ENCODE peak calls at places on chromosomes 4 and X, in five cellular contexts. N is tibial artery, K is pancreas, E is PC-3, C is neural progenitor cell. Z is an unnamed sample. For H3K27me3, the result is how much of the 10 kb centered on the place peaks cover.

GRCh38 chr4:183444953-183445543 is 612 bp downstream of the CDKN2AIP start:
- DNase-seq in N (peak), K (peak), E (peak), C (no peak), Z (peak)

GRCh38 chrX:12966151-12966550 is 8.8 kb upstream of the TMSB4X start:
- DNase-seq in N (no peak), K (no peak), E (no peak), C (no peak), Z (no peak)

GRCh38 chrX:13261348-13261747 is 58.5 kb downstream of the ATXN3L start:
- DNase-seq in N (no peak), K (no peak), E (no peak), C (no peak), Z (no peak)

GRCh38 chrX:17414057-17414658 is 39.2 kb downstream of the NHS start:
- DNase-seq in N (peak), K (no peak), E (no peak), C (no peak), Z (no peak)

GRCh38 chr4:3874525-3875110 is 108.4 kb downstream of the ADRA2C start:
- DNase-seq in N (no peak), K (no peak), E (no peak), C (no peak), Z (peak)

GRCh38 chrX:10103023-10103422 is 53.8 kb upstream of the CLCN4 start:
- DNase-seq in N (no peak), K (peak), E (no peak), C (no peak), Z (no peak)

GRCh38 chrX:52082578-52082977 is 13.6 kb upstream of the MAGED4B start:
- DNase-seq in N (no peak), K (no peak), E (peak), C (no peak), Z (no peak)

GRCh38 chrX:24025741-24026402 is 1.1 kb downstream of the KLHL15 start:
- DNase-seq in N (peak), K (peak), E (peak), C (no peak), Z (no peak)

GRCh38 chrX:74118503-74118902 is 185.5 kb upstream of the ZCCHC13 start:
- DNase-seq in N (no peak), K (no peak), E (peak), C (no peak), Z (no peak)

GRCh38 chr4:7581477-7581876 is 146.7 kb upstream of the PSAPL1 start:
- DNase-seq in N (no peak), K (no peak), E (no peak), C (peak), Z (no peak)

GRCh38 chr4:46979283-46979682 is 14.1 kb downstream of the GABRA4 start:
- DNase-seq in N (no peak), K (no peak), E (no peak), C (no peak), Z (no peak)

GRCh38 chr4:4995866-4996265 is 23.4 kb downstream of the CYTL1 start:
- DNase-seq in N (no peak), K (no peak), E (no peak), C (no peak), Z (peak)

GRCh38 chr4:95674451-95675095 is 125.8 kb upstream of the UNC5C start:
- DNase-seq in N (no peak), K (no peak), E (no peak), C (no peak), Z (no peak)

GRCh38 chr4:6272863-6273660 is 3.4 kb downstream of the WFS1 start:
- DNase-seq in N (no peak), K (no peak), E (peak), C (no peak), Z (no peak)

GRCh38 chrX:63434665-63435064 is 83.5 kb upstream of the SPIN4 start:
- DNase-seq in N (no peak), K (no peak), E (peak), C (no peak), Z (no peak)

GRCh38 chr4:23945521-23946017 is 55.7 kb upstream of the PPARGC1A start:
- DNase-seq in N (peak), K (no peak), E (peak), C (no peak), Z (no peak)

GRCh38 chr4:139665690-139666529 is at the start of gene MGST2:
- DNase-seq in N (peak), K (peak), E (peak), C (peak), Z (peak)

GRCh38 chrX:155718964-155719586 is 106.3 kb upstream of the TMLHE start:
- DNase-seq in N (no peak), K (no peak), E (no peak), C (no peak), Z (no peak)

GRCh38 chrX:35890699-35891098 is 28.8 kb upstream of the CFAP47 start:
- DNase-seq in N (peak), K (peak), E (peak), C (peak), Z (peak)

GRCh38 chr4:116016201-116016600 is 902.8 kb upstream of the NDST4 start:
- DNase-seq in N (no peak), K (peak), E (peak), C (no peak), Z (no peak)

GRCh38 chr4:55116450-55116849 is 8.9 kb downstream of the KDR start:
- DNase-seq in N (no peak), K (no peak), E (peak), C (peak), Z (no peak)

GRCh38 chr4:48203819-48204218 is 65.8 kb downstream of the TEC start:
- DNase-seq in N (no peak), K (no peak), E (no peak), C (no peak), Z (no peak)

GRCh38 chrX:65697915-65698796 is 30.7 kb downstream of the MSN start:
- DNase-seq in N (peak), K (no peak), E (no peak), C (no peak), Z (peak)

GRCh38 chr4:158322119-158322518 is 111.8 kb downstream of the TMEM144 start:
- DNase-seq in N (no peak), K (no peak), E (peak), C (no peak), Z (no peak)

GRCh38 chr4:73021634-73022033 is 47.9 kb downstream of the COX18 start:
- DNase-seq in N (no peak), K (no peak), E (peak), C (peak), Z (no peak)

GRCh38 chrX:133640161-133641015 is 225.1 kb upstream of the GPC4 start:
- DNase-seq in N (no peak), K (no peak), E (peak), C (peak), Z (no peak)

GRCh38 chr4:151144329-151145072 is 45.1 kb downstream of the RPS3A start:
- DNase-seq in N (no peak), K (no peak), E (no peak), C (no peak), Z (no peak)

GRCh38 chrX:70423937-70424336 is 823 bp downstream of the GDPD2 start:
- DNase-seq in N (no peak), K (no peak), E (no peak), C (no peak), Z (no peak)

GRCh38 chr4:174137698-174138097 is 145.8 kb downstream of the FBXO8 start:
- DNase-seq in N (no peak), K (no peak), E (no peak), C (no peak), Z (no peak)

GRCh38 chrX:40542208-40542607 is 38.6 kb upstream of the ATP6AP2 start:
- DNase-seq in N (no peak), K (no peak), E (no peak), C (no peak), Z (no peak)

DNA sequence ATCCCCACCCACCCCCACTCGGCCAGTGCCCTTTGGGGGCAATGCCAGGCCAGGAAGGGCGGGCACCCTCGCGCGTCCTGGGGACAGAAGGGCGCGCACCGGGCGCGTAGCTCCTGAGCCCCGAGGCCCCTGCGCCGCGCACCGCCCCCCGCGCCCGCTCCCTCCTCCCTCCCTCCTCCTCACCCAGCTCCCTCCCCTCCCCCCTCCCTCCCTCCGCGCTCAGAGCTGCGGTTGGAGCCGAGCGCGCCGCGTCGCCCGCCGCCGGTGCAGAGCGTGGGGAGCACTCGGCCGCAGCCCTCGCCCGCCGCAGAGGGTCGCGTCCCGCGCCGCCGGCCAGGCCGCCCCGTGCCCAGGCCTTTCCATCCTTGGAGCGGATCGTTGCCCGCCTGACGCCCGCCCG is at the start of gene ATP2B3:
- DNase-seq in N (no peak), K (no peak), E (no peak), C (peak), Z (no peak)
- H3K27me3 ChIP-seq in N (half or more), K (under half), E (under half), C (half or more), Z (under half)

DNA sequence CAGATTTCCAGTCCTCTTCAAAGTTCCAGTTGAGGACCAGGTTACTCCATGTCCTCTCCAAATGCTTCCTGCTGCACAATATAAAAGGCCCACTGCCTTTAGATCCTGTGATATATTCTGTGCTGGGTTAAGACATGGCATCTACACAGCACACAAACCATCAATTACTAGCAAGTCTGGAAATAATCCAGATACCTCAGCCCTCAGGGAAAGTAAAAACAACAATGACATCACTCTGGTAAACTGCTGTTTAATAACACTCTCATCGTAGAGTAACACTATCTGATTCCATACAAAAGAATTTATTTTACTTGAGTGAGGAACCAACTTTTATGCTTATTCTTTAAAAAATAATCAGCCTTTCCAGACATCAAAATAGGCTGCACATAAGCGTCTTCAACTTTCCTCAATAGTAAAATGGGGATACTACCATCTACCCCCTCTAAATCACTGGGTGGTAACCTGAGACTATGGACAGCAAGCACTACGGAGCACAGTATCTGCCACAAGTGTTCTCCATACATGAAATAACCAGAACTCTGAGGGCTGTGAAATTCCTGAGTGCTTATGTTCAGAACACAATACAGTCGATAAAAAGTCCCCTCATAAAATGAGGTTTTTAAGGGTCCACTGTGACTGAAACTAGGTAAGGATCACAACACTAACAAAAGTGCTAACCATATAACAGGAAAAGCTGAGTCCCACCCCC is 53.4 kb downstream of the ABCG2 start:
- DNase-seq in N (no peak), K (no peak), E (peak), C (no peak), Z (no peak)
- H3K4me3 ChIP-seq in N (no peak), K (no peak), E (peak), C (no peak), Z (no peak)

DNA sequence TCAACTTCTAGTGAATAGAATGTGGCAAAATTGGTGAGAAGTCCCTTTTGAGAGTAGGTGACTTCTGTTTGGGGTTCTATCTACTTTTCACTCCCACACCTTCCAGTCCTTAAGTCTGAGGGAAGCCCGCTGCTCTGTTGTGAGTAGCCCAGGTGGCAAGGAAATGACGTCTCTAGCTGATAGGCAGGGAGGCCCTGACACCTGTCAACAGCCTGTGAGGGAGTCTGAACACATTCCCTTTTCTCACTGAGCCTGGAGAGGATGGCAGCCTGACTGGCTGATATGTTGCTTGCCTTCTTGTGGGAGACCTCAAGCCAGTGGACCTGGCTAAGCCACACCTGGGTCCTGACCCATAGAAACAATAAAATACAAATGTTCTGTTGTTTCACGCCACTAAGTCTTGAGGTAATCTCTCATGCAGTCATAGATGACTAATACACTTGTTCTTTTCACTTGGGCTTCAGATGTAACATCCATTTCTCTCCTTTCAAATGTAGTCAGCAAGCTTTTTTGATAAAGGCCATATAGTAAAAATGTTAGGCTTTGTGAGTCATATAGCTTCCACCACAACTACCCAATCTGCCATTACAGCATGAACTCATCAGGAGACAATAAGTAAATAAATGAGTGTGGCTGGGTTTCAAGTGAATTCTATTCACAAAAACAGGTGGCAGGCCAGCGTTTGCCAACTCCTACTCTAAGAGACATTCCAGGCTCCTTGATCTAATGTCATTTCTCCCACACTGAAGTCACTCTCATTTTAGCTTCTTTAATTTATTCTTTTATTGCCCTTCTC is 265.0 kb upstream of the MAD2L1 start:
- DNase-seq in N (no peak), K (peak), E (peak), C (no peak), Z (no peak)
- H3K27me3 ChIP-seq in N (under half), K (under half), E (under half), C (under half), Z (under half)

GRCh38 chr4:54064317-54065275 is at the start of gene CHIC2:
- DNase-seq in N (peak), K (peak), E (peak), C (peak), Z (peak)

GRCh38 chr4:54063737-54064316 is 578 bp downstream of the CHIC2 start:
- DNase-seq in N (peak), K (peak), E (peak), C (peak), Z (peak)

GRCh38 chr4:54066088-54066415 is 1.6 kb upstream of the CHIC2 start:
- DNase-seq in N (no peak), K (no peak), E (no peak), C (no peak), Z (no peak)

GRCh38 chr4:54066718-54067129 is 2.3 kb upstream of the CHIC2 start:
- DNase-seq in N (no peak), K (no peak), E (no peak), C (no peak), Z (no peak)

DNA sequence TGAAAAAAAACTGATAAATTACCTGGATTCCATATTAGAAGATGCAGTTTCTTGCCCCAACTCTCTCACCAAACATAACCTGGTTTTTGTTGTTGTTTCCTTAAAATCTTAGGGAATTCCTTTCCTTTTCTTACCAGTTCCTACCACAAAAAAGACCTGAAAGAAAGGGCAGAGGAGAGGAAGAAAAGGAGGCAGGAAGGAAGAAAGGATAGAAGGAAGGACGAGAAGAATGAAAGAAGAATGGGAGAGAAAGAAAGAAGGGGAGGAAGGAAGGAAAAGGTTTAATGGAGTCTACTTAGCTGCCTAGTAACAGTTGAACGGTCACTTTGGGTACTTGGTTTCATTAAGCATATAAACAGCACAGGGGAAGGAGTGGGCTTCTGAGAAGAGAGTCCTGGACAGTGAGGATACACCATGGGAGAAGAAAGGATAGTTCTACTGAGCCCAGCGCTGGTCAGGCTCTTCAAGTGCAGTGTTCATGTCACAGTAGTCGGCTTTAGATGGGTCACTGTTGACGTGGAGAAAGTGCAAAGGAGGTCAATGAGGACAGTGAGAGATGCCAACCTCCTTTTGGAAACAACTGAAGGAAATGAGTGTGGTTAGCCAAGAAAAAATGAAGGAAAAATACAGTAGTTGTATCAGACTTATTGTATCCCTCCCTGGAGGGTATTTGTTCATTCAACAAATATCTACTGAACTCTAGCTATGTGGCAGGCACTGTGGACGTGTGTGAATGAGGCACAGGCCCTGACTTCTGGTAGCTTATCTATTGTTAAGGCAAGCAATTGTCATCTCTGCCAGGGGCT is 1.1 kb upstream of the CHIC2 start:
- DNase-seq in N (no peak), K (no peak), E (peak), C (no peak), Z (no peak)
- H3K4me3 ChIP-seq in N (peak), K (no peak), E (peak), C (peak), Z (peak)

GRCh38 chr4:105976913-105977312 is 81.6 kb downstream of the NPNT start:
- DNase-seq in N (no peak), K (no peak), E (no peak), C (no peak), Z (no peak)

GRCh38 chr4:105978684-105979296 is 83.5 kb downstream of the NPNT start:
- DNase-seq in N (peak), K (peak), E (peak), C (no peak), Z (no peak)

DNA sequence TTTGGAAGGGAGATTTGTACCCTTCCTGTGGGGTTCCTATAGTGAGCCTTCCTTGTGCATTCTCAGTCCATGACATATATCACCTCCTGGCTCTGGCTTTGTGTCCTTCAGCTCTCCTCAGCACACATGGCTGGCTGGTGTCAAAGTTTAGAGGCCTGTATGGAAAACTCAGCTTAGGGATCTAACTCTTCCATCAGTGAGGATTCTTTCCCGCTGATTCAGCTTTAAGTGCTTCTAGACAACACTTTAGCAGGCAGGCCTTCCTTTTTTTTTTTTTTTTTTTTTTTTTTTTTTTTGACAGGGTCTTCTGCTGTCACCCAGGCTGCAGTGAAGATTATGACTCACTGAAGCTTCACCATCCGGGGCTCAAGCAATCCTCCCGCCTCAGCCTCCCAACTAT is 84.2 kb downstream of the NPNT start:
- DNase-seq in N (no peak), K (no peak), E (peak), C (no peak), Z (no peak)
- H3K27me3 ChIP-seq in N (under half), K (under half), E (under half), C (under half), Z (under half)

DNA sequence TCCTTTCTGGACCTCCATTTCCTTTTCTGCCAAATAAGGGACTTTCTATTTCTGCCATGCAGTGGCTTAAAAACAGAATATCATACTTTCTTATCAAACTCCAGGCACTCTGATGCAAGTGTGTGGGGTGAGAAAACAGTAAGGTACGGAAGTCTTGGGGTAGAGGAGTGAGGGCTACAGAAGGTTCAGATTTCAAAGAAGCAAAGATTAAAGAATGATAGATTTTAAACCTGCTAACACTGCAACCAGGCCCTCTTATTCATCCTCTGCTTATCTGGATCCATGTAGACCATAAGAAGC is 48.2 kb upstream of the GPR174 start:
- DNase-seq in N (no peak), K (no peak), E (no peak), C (no peak), Z (no peak)
- H3K4me3 ChIP-seq in N (no peak), K (no peak), E (no peak), C (no peak), Z (no peak)

Z was measured in upper lobe of right lung.